ENCODE peak calls at places on chromosomes 13 and 19, in five cellular contexts. X is fibroblast of lung; P is fibroblast of mammary gland; M is pancreas; J is central memory CD4-positive, alpha-beta T cell. D is an unnamed sample.

GRCh38 chr19:36081894-36082293 is 27.2 kb downstream of the WDR62 start:
- DNase-seq in X (no peak), J (no peak), P (peak), M (no peak), D (no peak)

GRCh38 chr19:45786533-45786894 is 4.2 kb upstream of the DMPK start:
- DNase-seq in J (no peak), X (no peak), M (no peak), P (no peak), D (no peak)

GRCh38 chr13:81051873-81052272 is 710.9 kb upstream of the SPRY2 start:
- DNase-seq in M (no peak), P (peak), J (no peak), X (peak), D (no peak)

GRCh38 chr19:33395561-33396550 is 22.3 kb downstream of the CEBPG start:
- DNase-seq in J (no peak), M (no peak), P (peak), X (peak), D (peak)

GRCh38 chr19:44658069-44658727 is 13.1 kb upstream of the CEACAM19 start:
- DNase-seq in X (no peak), J (no peak), P (no peak), M (no peak), D (no peak)

GRCh38 chr13:81133066-81133465 is 792.1 kb upstream of the SPRY2 start:
- DNase-seq in P (no peak), X (peak), J (no peak), M (no peak), D (no peak)

GRCh38 chr13:40169476-40169875 is 497.0 kb downstream of the FOXO1 start:
- DNase-seq in M (no peak), X (no peak), J (no peak), P (peak), D (no peak)

GRCh38 chr19:50427997-50428425 is 4.7 kb upstream of the MYBPC2 start:
- DNase-seq in X (peak), J (peak), M (peak), P (peak), D (peak)

GRCh38 chr13:79782541-79783216 is 301.7 kb downstream of the NDFIP2 start:
- DNase-seq in X (peak), J (no peak), M (peak), P (no peak), D (no peak)

GRCh38 chr19:54035215-54036178 is 28.2 kb downstream of the VSTM1 start:
- DNase-seq in X (peak), M (no peak), J (no peak), P (peak), D (no peak)

GRCh38 chr13:97327521-97328221 is 105.5 kb downstream of the MBNL2 start:
- DNase-seq in M (no peak), X (no peak), P (no peak), J (no peak), D (no peak)

GRCh38 chr19:48135411-48135810 is 24.8 kb upstream of the PLA2G4C start:
- DNase-seq in P (no peak), X (no peak), M (no peak), J (no peak), D (no peak)

GRCh38 chr13:67200605-67201004 is 29.5 kb downstream of the PCDH9 start:
- DNase-seq in M (no peak), P (no peak), X (no peak), J (no peak), D (no peak)

GRCh38 chr13:102580552-102581169 is 16.1 kb upstream of the TPP2 start:
- DNase-seq in M (no peak), X (peak), P (peak), J (peak), D (no peak)

GRCh38 chr13:113774177-113775107 is 15.4 kb downstream of the TMEM255B start:
- DNase-seq in M (no peak), P (peak), J (no peak), X (peak), D (no peak)

GRCh38 chr13:28805193-28805819 is 14.8 kb upstream of the MTUS2 start:
- DNase-seq in M (no peak), J (no peak), P (peak), X (no peak), D (peak)